ENCODE peak calls at places on chromosomes 6 and 20, in six cellular contexts. One of them, this sample, is unnamed.

GRCh38 chr6:151196571-151196970 is 43.2 kb upstream of the AKAP12 start:
- DNase-seq in astrocyte of the spinal cord: no peak
- DNase-seq in epithelial cell of proximal tubule: no peak
- DNase-seq in mammary epithelial cell: no peak
- DNase-seq in PC-3: no peak
- DNase-seq in neural crest cell: no peak
- DNase-seq in this sample: no peak

GRCh38 chr6:55694148-55694547 is 115.2 kb upstream of the HMGCLL1 start:
- DNase-seq in PC-3: peak
- DNase-seq in astrocyte of the spinal cord: peak
- DNase-seq in mammary epithelial cell: peak
- DNase-seq in epithelial cell of proximal tubule: peak
- DNase-seq in neural crest cell: peak
- DNase-seq in this sample: no peak

GRCh38 chr20:57212890-57213276 is 53.6 kb downstream of the BMP7 start:
- DNase-seq in astrocyte of the spinal cord: no peak
- DNase-seq in PC-3: no peak
- DNase-seq in epithelial cell of proximal tubule: no peak
- DNase-seq in neural crest cell: no peak
- DNase-seq in mammary epithelial cell: no peak
- DNase-seq in this sample: no peak

GRCh38 chr20:32672982-32673727 is 586 bp downstream of the C20orf203 start:
- DNase-seq in epithelial cell of proximal tubule: no peak
- DNase-seq in astrocyte of the spinal cord: no peak
- DNase-seq in mammary epithelial cell: no peak
- DNase-seq in PC-3: no peak
- DNase-seq in neural crest cell: no peak
- DNase-seq in this sample: no peak

GRCh38 chr20:25439328-25439727 is 31.9 kb downstream of the GINS1 start:
- DNase-seq in epithelial cell of proximal tubule: no peak
- DNase-seq in astrocyte of the spinal cord: no peak
- DNase-seq in mammary epithelial cell: no peak
- DNase-seq in PC-3: no peak
- DNase-seq in neural crest cell: no peak
- DNase-seq in this sample: no peak

GRCh38 chr6:36314221-36315014 is 22.3 kb downstream of the BNIP5 start:
- DNase-seq in mammary epithelial cell: peak
- DNase-seq in neural crest cell: no peak
- DNase-seq in astrocyte of the spinal cord: no peak
- DNase-seq in PC-3: peak
- DNase-seq in epithelial cell of proximal tubule: no peak
- DNase-seq in this sample: no peak

GRCh38 chr20:52996726-52997125 is 24.6 kb downstream of the TSHZ2 start:
- DNase-seq in astrocyte of the spinal cord: no peak
- DNase-seq in mammary epithelial cell: no peak
- DNase-seq in PC-3: no peak
- DNase-seq in epithelial cell of proximal tubule: no peak
- DNase-seq in neural crest cell: no peak
- DNase-seq in this sample: no peak

GRCh38 chr6:89410231-89411018 is 1.6 kb downstream of the RRAGD start:
- DNase-seq in mammary epithelial cell: no peak
- DNase-seq in neural crest cell: no peak
- DNase-seq in astrocyte of the spinal cord: peak
- DNase-seq in PC-3: no peak
- DNase-seq in epithelial cell of proximal tubule: no peak
- DNase-seq in this sample: no peak

GRCh38 chr6:53541900-53542299 is 3.0 kb downstream of the GCLC start:
- DNase-seq in neural crest cell: no peak
- DNase-seq in epithelial cell of proximal tubule: no peak
- DNase-seq in mammary epithelial cell: no peak
- DNase-seq in astrocyte of the spinal cord: no peak
- DNase-seq in PC-3: no peak
- DNase-seq in this sample: no peak

GRCh38 chr6:26086214-26086613 is 1.0 kb upstream of the HFE start:
- DNase-seq in mammary epithelial cell: no peak
- DNase-seq in PC-3: no peak
- DNase-seq in neural crest cell: no peak
- DNase-seq in epithelial cell of proximal tubule: no peak
- DNase-seq in astrocyte of the spinal cord: no peak
- DNase-seq in this sample: no peak

GRCh38 chr20:62305765-62306431 is 3.1 kb downstream of the ADRM1 start:
- DNase-seq in mammary epithelial cell: peak
- DNase-seq in PC-3: peak
- DNase-seq in astrocyte of the spinal cord: no peak
- DNase-seq in epithelial cell of proximal tubule: no peak
- DNase-seq in neural crest cell: no peak
- DNase-seq in this sample: no peak

GRCh38 chr6:139230421-139230840 is 61.4 kb downstream of the TXLNB start:
- DNase-seq in mammary epithelial cell: no peak
- DNase-seq in epithelial cell of proximal tubule: no peak
- DNase-seq in astrocyte of the spinal cord: peak
- DNase-seq in neural crest cell: no peak
- DNase-seq in PC-3: peak
- DNase-seq in this sample: no peak

GRCh38 chr20:58184984-58185383 is 43.5 kb downstream of the ANKRD60 start:
- DNase-seq in astrocyte of the spinal cord: no peak
- DNase-seq in PC-3: no peak
- DNase-seq in neural crest cell: no peak
- DNase-seq in epithelial cell of proximal tubule: no peak
- DNase-seq in mammary epithelial cell: no peak
- DNase-seq in this sample: no peak

GRCh38 chr20:10023911-10024310 is 10.9 kb upstream of the ANKEF1 start:
- DNase-seq in astrocyte of the spinal cord: no peak
- DNase-seq in neural crest cell: no peak
- DNase-seq in mammary epithelial cell: no peak
- DNase-seq in epithelial cell of proximal tubule: no peak
- DNase-seq in PC-3: no peak
- DNase-seq in this sample: no peak

GRCh38 chr6:137518584-137518983 is 24.4 kb upstream of the OLIG3 start:
- DNase-seq in epithelial cell of proximal tubule: peak
- DNase-seq in mammary epithelial cell: no peak
- DNase-seq in astrocyte of the spinal cord: no peak
- DNase-seq in PC-3: no peak
- DNase-seq in neural crest cell: no peak
- DNase-seq in this sample: no peak

GRCh38 chr20:53660078-53660909 is 66.7 kb upstream of the ZNF217 start:
- DNase-seq in epithelial cell of proximal tubule: no peak
- DNase-seq in neural crest cell: no peak
- DNase-seq in astrocyte of the spinal cord: no peak
- DNase-seq in PC-3: no peak
- DNase-seq in mammary epithelial cell: no peak
- DNase-seq in this sample: no peak

GRCh38 chr20:709421-709820 is 33.8 kb upstream of the SCRT2 start:
- DNase-seq in astrocyte of the spinal cord: no peak
- DNase-seq in PC-3: peak
- DNase-seq in neural crest cell: no peak
- DNase-seq in mammary epithelial cell: peak
- DNase-seq in epithelial cell of proximal tubule: no peak
- DNase-seq in this sample: no peak

GRCh38 chr20:54456423-54456822 is 19.0 kb upstream of the DOK5 start:
- DNase-seq in neural crest cell: no peak
- DNase-seq in epithelial cell of proximal tubule: no peak
- DNase-seq in PC-3: peak
- DNase-seq in mammary epithelial cell: no peak
- DNase-seq in astrocyte of the spinal cord: no peak
- DNase-seq in this sample: no peak

GRCh38 chr6:137652961-137653697 is 158.9 kb upstream of the OLIG3 start:
- DNase-seq in epithelial cell of proximal tubule: no peak
- DNase-seq in astrocyte of the spinal cord: no peak
- DNase-seq in neural crest cell: no peak
- DNase-seq in mammary epithelial cell: peak
- DNase-seq in PC-3: no peak
- DNase-seq in this sample: no peak

GRCh38 chr20:17825949-17826843 is 126.4 kb downstream of the BANF2 start:
- DNase-seq in epithelial cell of proximal tubule: no peak
- DNase-seq in PC-3: peak
- DNase-seq in neural crest cell: no peak
- DNase-seq in astrocyte of the spinal cord: peak
- DNase-seq in mammary epithelial cell: no peak
- DNase-seq in this sample: no peak

GRCh38 chr6:165638530-165638929 is 24.5 kb downstream of the PDE10A start:
- DNase-seq in mammary epithelial cell: no peak
- DNase-seq in PC-3: no peak
- DNase-seq in neural crest cell: no peak
- DNase-seq in astrocyte of the spinal cord: no peak
- DNase-seq in epithelial cell of proximal tubule: no peak
- DNase-seq in this sample: no peak

GRCh38 chr6:154302111-154302752 is 54.4 kb downstream of the IPCEF1 start:
- DNase-seq in neural crest cell: no peak
- DNase-seq in mammary epithelial cell: peak
- DNase-seq in astrocyte of the spinal cord: peak
- DNase-seq in epithelial cell of proximal tubule: no peak
- DNase-seq in PC-3: peak
- DNase-seq in this sample: no peak

GRCh38 chr6:88008411-88008810 is 39.2 kb upstream of the SPACA1 start:
- DNase-seq in neural crest cell: no peak
- DNase-seq in mammary epithelial cell: no peak
- DNase-seq in PC-3: peak
- DNase-seq in astrocyte of the spinal cord: no peak
- DNase-seq in epithelial cell of proximal tubule: peak
- DNase-seq in this sample: no peak

GRCh38 chr6:101284131-101284530 is 109.4 kb upstream of the GRIK2 start:
- DNase-seq in PC-3: no peak
- DNase-seq in astrocyte of the spinal cord: no peak
- DNase-seq in epithelial cell of proximal tubule: no peak
- DNase-seq in neural crest cell: no peak
- DNase-seq in mammary epithelial cell: no peak
- DNase-seq in this sample: no peak

DNA sequence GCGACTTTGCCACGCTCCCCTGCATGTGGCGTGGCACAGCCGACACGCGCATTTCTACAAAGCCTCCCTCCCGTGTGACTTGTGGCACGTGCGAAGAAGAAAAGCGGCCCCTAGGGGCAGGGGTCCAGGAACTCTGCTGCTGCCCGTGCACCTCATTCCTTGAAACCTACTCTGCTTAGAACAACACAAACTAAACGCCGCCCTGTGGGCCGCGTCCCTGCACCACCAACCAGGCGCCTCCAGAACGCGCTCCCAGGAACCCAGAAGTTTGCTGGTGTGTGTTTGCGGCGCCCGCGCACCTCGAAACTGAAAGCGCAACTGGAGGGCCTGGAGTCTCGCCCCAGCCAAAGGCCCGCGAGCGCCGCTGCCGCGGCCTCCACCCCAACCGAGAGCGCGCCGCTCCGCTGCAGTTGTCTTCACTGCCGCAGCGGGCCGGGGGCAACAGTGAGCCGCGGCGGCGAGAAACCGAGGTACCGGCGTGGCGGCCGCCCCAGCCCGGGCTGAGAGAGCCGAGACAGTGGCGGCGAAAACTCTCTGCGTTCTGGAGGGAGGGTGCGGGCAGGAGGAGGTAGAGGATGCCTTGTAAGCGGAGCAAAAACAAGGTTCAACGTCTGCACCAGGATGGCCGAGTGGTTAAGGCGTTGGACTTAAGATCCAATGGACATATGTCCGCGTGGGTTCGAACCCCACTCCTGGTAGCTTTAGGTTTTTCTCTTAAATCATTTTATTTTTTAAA is 65.8 kb downstream of the STX11 start:
- DNase-seq in epithelial cell of proximal tubule: peak
- DNase-seq in astrocyte of the spinal cord: peak
- DNase-seq in PC-3: peak
- DNase-seq in mammary epithelial cell: peak
- DNase-seq in neural crest cell: peak
- DNase-seq in this sample: peak
- TF ChIP-seq CTCF in epithelial cell of proximal tubule: peak
- TF ChIP-seq CTCF in astrocyte of the spinal cord: peak
- TF ChIP-seq CTCF in PC-3: peak
- TF ChIP-seq CTCF in mammary epithelial cell: peak
- TF ChIP-seq CTCF in neural crest cell: peak
- TF ChIP-seq CTCF in this sample: peak

DNA sequence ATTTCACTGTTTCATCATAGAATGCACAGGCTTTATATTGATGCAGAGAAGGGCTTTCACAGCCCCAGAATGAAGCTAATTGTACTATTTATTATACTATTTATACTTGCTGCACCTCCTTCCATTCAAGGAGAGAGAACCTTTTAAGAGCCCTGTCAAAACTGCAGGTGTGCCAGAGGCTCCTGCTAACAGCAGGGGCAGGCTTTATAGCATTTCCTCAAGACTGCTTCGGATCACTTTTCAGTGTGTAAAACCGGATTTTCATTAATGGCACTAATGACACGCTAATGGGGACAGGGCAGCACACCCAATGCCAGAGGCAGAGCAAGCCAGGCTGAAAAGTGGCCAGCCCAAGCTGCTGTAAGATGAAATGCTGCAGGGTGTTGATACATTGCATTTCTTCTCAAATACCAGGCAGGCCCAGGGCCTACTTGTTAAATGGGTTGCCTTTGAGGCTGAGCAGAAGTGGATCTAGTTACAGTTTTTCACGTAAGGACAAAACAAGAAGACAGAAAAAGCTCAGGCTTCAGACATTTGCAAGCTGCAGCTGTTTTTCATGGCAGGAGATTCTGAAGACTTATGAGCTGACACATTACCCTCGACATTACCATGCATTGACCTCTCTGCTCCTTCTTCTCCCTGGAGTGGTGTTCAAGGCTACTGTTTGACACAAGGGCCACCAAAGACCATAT is 487.7 kb upstream of the BTBD3 start:
- DNase-seq in neural crest cell: no peak
- DNase-seq in epithelial cell of proximal tubule: no peak
- DNase-seq in mammary epithelial cell: no peak
- DNase-seq in astrocyte of the spinal cord: no peak
- DNase-seq in PC-3: no peak
- DNase-seq in this sample: no peak
- TF ChIP-seq CTCF in neural crest cell: no peak
- TF ChIP-seq CTCF in epithelial cell of proximal tubule: no peak
- TF ChIP-seq CTCF in mammary epithelial cell: no peak
- TF ChIP-seq CTCF in astrocyte of the spinal cord: no peak
- TF ChIP-seq CTCF in PC-3: no peak
- TF ChIP-seq CTCF in this sample: no peak

GRCh38 chr20:12051206-12052163 is 133.8 kb downstream of the BTBD3 start:
- DNase-seq in epithelial cell of proximal tubule: no peak
- DNase-seq in astrocyte of the spinal cord: no peak
- DNase-seq in mammary epithelial cell: no peak
- DNase-seq in PC-3: no peak
- DNase-seq in neural crest cell: no peak
- DNase-seq in this sample: no peak
- TF ChIP-seq CTCF in epithelial cell of proximal tubule: no peak
- TF ChIP-seq CTCF in astrocyte of the spinal cord: no peak
- TF ChIP-seq CTCF in mammary epithelial cell: no peak
- TF ChIP-seq CTCF in PC-3: no peak
- TF ChIP-seq CTCF in neural crest cell: no peak
- TF ChIP-seq CTCF in this sample: no peak

GRCh38 chr6:105817370-105817769 is 268.8 kb upstream of the PRDM1 start:
- DNase-seq in neural crest cell: no peak
- DNase-seq in mammary epithelial cell: no peak
- DNase-seq in epithelial cell of proximal tubule: no peak
- DNase-seq in astrocyte of the spinal cord: no peak
- DNase-seq in PC-3: no peak
- DNase-seq in this sample: no peak

GRCh38 chr6:105817961-105818360 is 268.2 kb upstream of the PRDM1 start:
- DNase-seq in PC-3: no peak
- DNase-seq in astrocyte of the spinal cord: no peak
- DNase-seq in neural crest cell: no peak
- DNase-seq in mammary epithelial cell: no peak
- DNase-seq in epithelial cell of proximal tubule: no peak
- DNase-seq in this sample: no peak

GRCh38 chr6:105818505-105818904 is 267.6 kb upstream of the PRDM1 start:
- DNase-seq in astrocyte of the spinal cord: no peak
- DNase-seq in mammary epithelial cell: peak
- DNase-seq in PC-3: peak
- DNase-seq in epithelial cell of proximal tubule: no peak
- DNase-seq in neural crest cell: no peak
- DNase-seq in this sample: no peak

GRCh38 chr6:105819774-105820173 is 266.4 kb upstream of the PRDM1 start:
- DNase-seq in astrocyte of the spinal cord: no peak
- DNase-seq in mammary epithelial cell: no peak
- DNase-seq in epithelial cell of proximal tubule: no peak
- DNase-seq in PC-3: no peak
- DNase-seq in neural crest cell: no peak
- DNase-seq in this sample: no peak

GRCh38 chr6:105821027-105821426 is 265.1 kb upstream of the PRDM1 start:
- DNase-seq in neural crest cell: no peak
- DNase-seq in epithelial cell of proximal tubule: no peak
- DNase-seq in astrocyte of the spinal cord: no peak
- DNase-seq in PC-3: no peak
- DNase-seq in mammary epithelial cell: no peak
- DNase-seq in this sample: no peak
- TF ChIP-seq CTCF in neural crest cell: no peak
- TF ChIP-seq CTCF in epithelial cell of proximal tubule: no peak
- TF ChIP-seq CTCF in astrocyte of the spinal cord: no peak
- TF ChIP-seq CTCF in PC-3: no peak
- TF ChIP-seq CTCF in mammary epithelial cell: no peak
- TF ChIP-seq CTCF in this sample: no peak

This sample was measured in D721Med.